ENCODE peak calls at places on chromosomes 2 and 18, in nine cellular contexts. H is astrocyte, X is nephron progenitor cell, R is Calu3, W is uterus, G is AG04450, E is breast epithelium, Z is GM23338, F is tibial nerve. Q is an unnamed sample.

GRCh38 chr2:202158796-202159195 is 79.6 kb downstream of the SUMO1 start:
- DNase-seq in X (no peak), E (no peak), R (peak; percentile 30), F (no peak), G (no peak), H (no peak), W (no peak), Z (no peak), Q (no peak)

GRCh38 chr2:190378883-190379237 is 29.3 kb upstream of the MFSD6 start:
- DNase-seq in X (no peak), G (no peak), Z (no peak), W (no peak), H (no peak), E (no peak), R (no peak), F (no peak), Q (no peak)

GRCh38 chr18:58512161-58512581 is 116.7 kb downstream of the ALPK2 start:
- DNase-seq in H (no peak), X (no peak), Z (peak; percentile 94), G (no peak), W (no peak), E (no peak), R (no peak), F (no peak), Q (no peak)

GRCh38 chr18:4134691-4135090 is 320.4 kb downstream of the DLGAP1 start:
- DNase-seq in H (no peak), X (no peak), W (no peak), E (no peak), F (no peak), G (no peak), R (no peak), Z (peak; percentile 77), Q (no peak)

GRCh38 chr2:44107974-44108373 is 60.7 kb upstream of the PPM1B start:
- DNase-seq in E (no peak), W (no peak), F (no peak), Z (no peak), X (no peak), H (no peak), R (no peak), G (no peak), Q (no peak)

GRCh38 chr2:97979894-97980293 is 15.9 kb downstream of the TMEM131 start:
- DNase-seq in E (no peak), Z (no peak), H (no peak), G (no peak), W (no peak), R (no peak), F (no peak), X (no peak), Q (no peak)

GRCh38 chr2:121608367-121608766 is 40.9 kb downstream of the CLASP1 start:
- DNase-seq in F (no peak), G (no peak), W (no peak), H (peak; percentile 52), R (no peak), X (no peak), E (no peak), Z (no peak), Q (no peak)

GRCh38 chr2:146817613-146818012 is 1027.2 kb upstream of the ACVR2A start:
- DNase-seq in E (no peak), F (no peak), Z (peak; percentile 65), X (no peak), H (no peak), W (no peak), R (no peak), G (no peak), Q (no peak)

GRCh38 chr2:161990741-161991140 is 83.3 kb downstream of the DPP4 start:
- DNase-seq in H (peak; percentile 95), F (no peak), E (no peak), G (peak; percentile 79), W (no peak), X (no peak), Z (no peak), R (peak; percentile 9), Q (peak; percentile 86)

GRCh38 chr2:230128943-230129342 is 60.2 kb upstream of the SLC16A14 start:
- DNase-seq in G (no peak), F (peak; percentile 14), R (no peak), E (no peak), H (peak; percentile 51), Z (no peak), W (peak; percentile 53), X (no peak), Q (no peak)

GRCh38 chr18:79603321-79604204 is 76.0 kb upstream of the CTDP1 start:
- DNase-seq in R (no peak), H (no peak), W (peak; percentile 9), E (no peak), Z (no peak), X (no peak), F (no peak), G (no peak), Q (no peak)

GRCh38 chr18:76258209-76258608 is 236.8 kb downstream of the ZNF516 start:
- DNase-seq in X (no peak), G (no peak), R (no peak), W (no peak), E (no peak), H (peak; percentile 53), F (no peak), Z (no peak), Q (no peak)

GRCh38 chr18:76251691-76252090 is 243.4 kb downstream of the ZNF516 start:
- DNase-seq in H (no peak), R (no peak), X (no peak), E (no peak), G (no peak), W (no peak), Z (no peak), F (no peak), Q (no peak)

GRCh38 chr18:76255070-76255683 is 239.9 kb downstream of the ZNF516 start:
- DNase-seq in E (no peak), F (no peak), G (no peak), R (no peak), X (no peak), Z (no peak), H (no peak), W (no peak), Q (no peak)

GRCh38 chr18:76256897-76257500 is 238.0 kb downstream of the ZNF516 start:
- DNase-seq in Z (peak; percentile 71), F (peak; percentile 69), G (peak; percentile 30), X (peak; percentile 53), H (peak; percentile 49), W (peak; percentile 71), R (peak; percentile 37), E (no peak), Q (peak; percentile 26)

DNA sequence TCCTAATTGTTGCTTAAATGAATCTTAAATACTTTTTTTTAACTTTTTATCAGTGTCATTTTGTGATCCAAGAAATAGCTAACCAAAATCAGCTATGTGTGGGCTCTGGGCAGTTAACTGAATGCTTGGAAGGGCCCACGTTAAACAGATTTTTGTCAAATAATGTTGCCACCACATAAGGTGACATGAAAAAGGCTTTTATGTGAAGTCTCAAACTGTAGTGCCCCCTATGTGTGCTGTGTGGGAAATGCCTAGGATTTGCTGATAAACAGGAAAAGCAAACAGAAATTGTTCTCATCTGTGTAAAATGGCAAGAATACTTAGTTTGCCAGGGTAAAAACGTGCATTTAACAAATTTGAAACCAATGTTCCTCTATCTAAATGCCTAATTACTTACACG is 242.2 kb downstream of the ZNF516 start:
- DNase-seq in X (no peak), R (no peak), F (no peak), G (no peak), Z (peak; percentile 76), W (no peak), H (no peak), E (no peak), Q (no peak)
- TF ChIP-seq CTCF in X (peak; percentile 59), R (no peak), F (peak; percentile 40), G (peak; percentile 46), Z (peak; percentile 74), W (no peak), H (peak; percentile 43), E (no peak), Q (peak; percentile 79)

GRCh38 chr2:100425573-100426383 is 8.3 kb upstream of the CHST10 start:
- DNase-seq in E (no peak), G (no peak), Z (no peak), H (no peak), R (no peak), W (no peak), X (no peak), F (no peak), Q (no peak)

GRCh38 chr2:100427111-100427510 is 9.6 kb upstream of the CHST10 start:
- DNase-seq in G (no peak), F (no peak), R (no peak), E (no peak), X (no peak), W (no peak), H (no peak), Z (no peak), Q (no peak)

GRCh38 chr2:100427627-100428258 is 10.3 kb upstream of the CHST10 start:
- DNase-seq in F (peak; percentile 57), X (peak; percentile 57), E (peak; percentile 33), Z (peak; percentile 76), W (peak; percentile 49), H (peak; percentile 12), G (no peak), R (peak; percentile 68), Q (no peak)

GRCh38 chr2:100425107-100425506 is 7.6 kb upstream of the CHST10 start:
- DNase-seq in G (no peak), R (no peak), W (no peak), X (no peak), H (no peak), F (no peak), E (no peak), Z (no peak), Q (no peak)

DNA sequence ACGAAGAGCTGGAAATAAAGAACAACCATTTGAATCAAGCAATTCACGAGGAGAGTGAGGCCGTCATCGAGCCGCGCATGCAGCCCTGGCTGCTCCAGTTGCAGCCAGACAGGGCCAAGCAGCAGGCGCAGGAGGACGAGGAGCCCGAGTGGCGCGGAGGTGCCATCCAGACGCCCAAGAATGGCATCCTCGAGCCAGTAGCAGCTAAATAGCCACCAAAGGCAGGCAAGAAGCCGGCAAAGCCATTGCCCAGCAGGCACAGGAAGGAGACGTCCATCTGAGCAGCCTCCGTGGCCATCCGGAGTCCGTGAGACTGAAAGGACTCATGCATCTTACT is 8.9 kb upstream of the CHST10 start:
- DNase-seq in G (no peak), W (no peak), H (no peak), E (no peak), F (no peak), R (no peak), Z (no peak), X (no peak), Q (no peak)
- TF ChIP-seq CTCF in G (no peak), W (no peak), H (no peak), E (no peak), F (no peak), R (no peak), Z (no peak), X (no peak), Q (no peak)

GRCh38 chr2:225282858-225283693 is 116.4 kb upstream of the NYAP2 start:
- DNase-seq in W (no peak), Z (peak; percentile 76), X (peak; percentile 21), F (no peak), R (peak; percentile 34), E (no peak), G (no peak), H (peak; percentile 58), Q (no peak)
- TF ChIP-seq CTCF in W (peak; percentile 22), Z (peak; percentile 91), X (peak; percentile 74), F (peak; percentile 54), R (peak; percentile 69), E (peak; percentile 29), G (peak; percentile 87), H (peak; percentile 86), Q (peak; percentile 91)

DNA sequence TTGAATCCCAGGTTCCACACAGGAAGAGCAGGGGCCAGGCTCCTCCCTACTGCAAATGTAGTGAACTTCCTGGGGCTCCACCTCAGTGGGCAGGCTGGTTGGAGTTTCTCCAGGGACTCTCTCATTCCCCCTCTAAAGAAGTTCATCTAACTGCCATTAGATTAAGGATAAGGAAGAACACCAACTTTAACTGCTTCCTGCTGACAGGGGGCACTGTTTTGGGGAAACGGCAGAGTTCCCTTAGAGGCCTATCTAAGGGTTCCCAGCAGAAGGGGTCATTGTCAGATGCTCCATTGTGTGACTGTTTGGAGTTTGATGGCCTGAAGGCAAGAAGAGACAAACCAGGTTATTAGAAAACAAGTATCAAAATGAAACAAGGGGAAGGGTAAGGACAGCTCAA is 2159.7 kb upstream of the PIK3C3 start:
- DNase-seq in R (no peak), E (no peak), F (no peak), X (no peak), Z (peak; percentile 64), H (no peak), W (no peak), G (no peak), Q (no peak)
- TF ChIP-seq CTCF in R (no peak), E (no peak), F (no peak), X (no peak), Z (peak; percentile 52), H (no peak), W (no peak), G (no peak), Q (peak; percentile 33)

Q was measured in epithelial cell of proximal tubule.